ENCODE peak calls at places on chromosomes 1 and 21, in nine cellular contexts. J is GM23248; O is H7; W is cortex of kidney; P is type B pancreatic cell; K is choroid plexus epithelial cell; U is cerebellar nuclear complex; S is stimulated activated CD4-positive, alpha-beta T cell treated with anti-CD3 and anti-CD28 coated beads, Interleukin-12 subunit alpha, Interleukin-12 subunit beta, amount 100 ng/mL, for 48 hours; N is lower lobe of right lung. T is an unnamed sample.

GRCh38 chr1:153774780-153775431 is at the start of gene SLC27A3:
- DNase-seq in J (no peak), O (peak; percentile 88), W (no peak), P (no peak), K (peak; percentile 37), U (no peak), S (no peak), N (no peak), T (peak; percentile 62)

GRCh38 chr1:33111965-33112364 is 31.0 kb downstream of the AZIN2 start:
- DNase-seq in J (peak; percentile 48), O (no peak), W (no peak), P (no peak), K (peak; percentile 72), U (no peak), S (no peak), N (no peak), T (no peak)

GRCh38 chr1:97190326-97190725 is 468.7 kb downstream of the PTBP2 start:
- DNase-seq in J (peak; percentile 65), O (no peak), W (no peak), P (no peak), K (peak; percentile 62), U (no peak), S (no peak), N (no peak), T (no peak)

GRCh38 chr1:43056981-43057391 is 98.3 kb upstream of the SLC2A1 start:
- DNase-seq in J (peak; percentile 41), O (no peak), W (no peak), P (no peak), K (peak; percentile 30), U (no peak), S (no peak), N (no peak), T (no peak)

GRCh38 chr1:40651138-40651857 is 14.2 kb downstream of the RIMS3 start:
- DNase-seq in J (no peak), O (peak; percentile 57), W (no peak), P (no peak), K (no peak), U (peak; percentile 46), S (no peak), N (no peak), T (no peak)

GRCh38 chr1:178543291-178543609 is 30.3 kb downstream of the TEX35 start:
- DNase-seq in J (peak; percentile 73), O (peak; percentile 61), W (no peak), P (no peak), K (no peak), U (no peak), S (no peak), N (no peak), T (no peak)

GRCh38 chr1:235642943-235643371 is 6.6 kb downstream of the GNG4 start:
- DNase-seq in J (no peak), O (peak; percentile 80), W (no peak), P (peak; percentile 64), K (no peak), U (no peak), S (no peak), N (no peak), T (no peak)

GRCh38 chr1:2817784-2818564 is 16.5 kb upstream of the TTC34 start:
- DNase-seq in J (no peak), O (no peak), W (no peak), P (no peak), K (no peak), U (no peak), S (no peak), N (peak; percentile 35), T (no peak)

GRCh38 chr1:192115000-192115399 is 43.3 kb upstream of the RGS18 start:
- DNase-seq in J (no peak), O (no peak), W (no peak), P (no peak), K (no peak), U (no peak), S (no peak), N (no peak), T (no peak)

GRCh38 chr1:162619076-162619475 is 13.2 kb upstream of the DDR2 start:
- DNase-seq in J (no peak), O (no peak), W (no peak), P (no peak), K (no peak), U (no peak), S (no peak), N (no peak), T (no peak)

GRCh38 chr1:160657477-160657820 is 10.6 kb upstream of the SLAMF1 start:
- DNase-seq in J (no peak), O (no peak), W (no peak), P (no peak), K (peak; percentile 49), U (no peak), S (no peak), N (no peak), T (no peak)

GRCh38 chr1:109765483-109765815 is 1.7 kb upstream of the EPS8L3 start:
- DNase-seq in J (no peak), O (no peak), W (no peak), P (no peak), K (no peak), U (no peak), S (no peak), N (peak; percentile 24), T (no peak)

GRCh38 chr1:203776636-203777035 is 11.7 kb downstream of the LAX1 start:
- DNase-seq in J (no peak), O (no peak), W (no peak), P (no peak), K (no peak), U (no peak), S (no peak), N (no peak), T (no peak)

GRCh38 chr1:180217021-180217420 is 13.0 kb upstream of the LHX4 start:
- DNase-seq in J (no peak), O (no peak), W (no peak), P (no peak), K (no peak), U (no peak), S (no peak), N (no peak), T (no peak)

GRCh38 chr21:45325206-45326168 is 37.8 kb upstream of the POFUT2 start:
- DNase-seq in J (no peak), O (peak; percentile 69), W (no peak), P (no peak), K (no peak), U (no peak), S (no peak), N (peak; percentile 38), T (peak; percentile 8)

GRCh38 chr1:235918032-235918431 is 51.3 kb upstream of the LYST start:
- DNase-seq in J (peak; percentile 16), O (no peak), W (no peak), P (no peak), K (no peak), U (peak; percentile 23), S (no peak), N (no peak), T (peak; percentile 77)

GRCh38 chr21:46150073-46150472 is 5.3 kb downstream of the FTCD start:
- DNase-seq in J (no peak), O (no peak), W (no peak), P (no peak), K (no peak), U (no peak), S (no peak), N (peak; percentile 36), T (peak; percentile 15)

GRCh38 chr1:67135354-67135753 is 584 bp upstream of the C1orf141 start:
- DNase-seq in J (peak; percentile 93), O (no peak), W (no peak), P (no peak), K (peak; percentile 93), U (no peak), S (no peak), N (no peak), T (no peak)

GRCh38 chr1:205301220-205301821 is 20.2 kb downstream of the NUAK2 start:
- DNase-seq in J (peak; percentile 86), O (peak; percentile 95), W (no peak), P (peak; percentile 79), K (peak; percentile 97), U (no peak), S (no peak), N (peak; percentile 91), T (no peak)

GRCh38 chr1:175036476-175036875 is 13.3 kb upstream of the MRPS14 start:
- DNase-seq in J (no peak), O (no peak), W (no peak), P (no peak), K (no peak), U (no peak), S (no peak), N (no peak), T (no peak)

GRCh38 chr1:247474367-247474766 is 16.5 kb upstream of the OR2B11 start:
- DNase-seq in J (no peak), O (peak; percentile 29), W (no peak), P (no peak), K (no peak), U (no peak), S (no peak), N (no peak), T (no peak)

GRCh38 chr1:161956097-161956496 is 67.6 kb downstream of the OLFML2B start:
- DNase-seq in J (peak; percentile 91), O (no peak), W (no peak), P (no peak), K (no peak), U (no peak), S (no peak), N (no peak), T (no peak)

GRCh38 chr21:43845386-43845785 is 19.6 kb upstream of the AGPAT3 start:
- DNase-seq in J (no peak), O (peak; percentile 32), W (no peak), P (no peak), K (no peak), U (no peak), S (no peak), N (no peak), T (no peak)

GRCh38 chr1:20429296-20429695 is 56.7 kb downstream of the CAMK2N1 start:
- DNase-seq in J (peak; percentile 36), O (no peak), W (no peak), P (no peak), K (peak; percentile 31), U (no peak), S (no peak), N (no peak), T (no peak)

GRCh38 chr21:20729376-20729775 is 268.8 kb upstream of the NCAM2 start:
- DNase-seq in J (no peak), O (no peak), W (no peak), P (no peak), K (peak; percentile 80), U (no peak), S (no peak), N (no peak), T (no peak)

GRCh38 chr1:46137901-46138300 is 5.5 kb upstream of the PIK3R3 start:
- DNase-seq in J (peak; percentile 36), O (no peak), W (no peak), P (no peak), K (peak; percentile 74), U (no peak), S (no peak), N (no peak), T (no peak)

GRCh38 chr1:52127181-52128175 is 14.4 kb upstream of the ZFYVE9 start:
- DNase-seq in J (peak; percentile 71), O (no peak), W (no peak), P (no peak), K (peak; percentile 90), U (no peak), S (peak; percentile 4), N (no peak), T (peak; percentile 42)

GRCh38 chr1:230626274-230626673 is 16.0 kb upstream of the COG2 start:
- DNase-seq in J (no peak), O (no peak), W (no peak), P (no peak), K (no peak), U (no peak), S (no peak), N (no peak), T (no peak)

GRCh38 chr21:26491663-26492062 is 81.4 kb downstream of the CYYR1 start:
- DNase-seq in J (no peak), O (no peak), W (no peak), P (no peak), K (no peak), U (no peak), S (no peak), N (no peak), T (no peak)

GRCh38 chr1:205581321-205581980 is 50.4 kb downstream of the ELK4 start:
- DNase-seq in J (no peak), O (no peak), W (no peak), P (no peak), K (no peak), U (no peak), S (no peak), N (no peak), T (no peak)

GRCh38 chr1:11575553-11575952 is 78.7 kb downstream of the FBXO2 start:
- DNase-seq in J (no peak), O (no peak), W (no peak), P (no peak), K (no peak), U (no peak), S (no peak), N (no peak), T (no peak)

T was measured in BE2C.